ENCODE peak calls at places on chromosomes 12 and 14, in seven cellular contexts. J is WTC11, B is HFF-Myc, S is heart right ventricle, D is glutamatergic neuron, U is brain microvascular endothelial cell, Y is uterus. Z is an unnamed sample.

GRCh38 chr14:102557434-102558226 is 34.8 kb upstream of the RCOR1 start:
- DNase-seq in J (no peak), B (no peak), S (no peak), D (no peak), U (no peak), Y (no peak), Z (no peak)

GRCh38 chr12:130281157-130281799 is 56.4 kb upstream of the PIWIL1 start:
- DNase-seq in J (peak; percentile 68), B (no peak), S (peak; percentile 18), D (peak; percentile 76), U (no peak), Y (peak; percentile 50), Z (no peak)

GRCh38 chr12:110941391-110941790 is 21.0 kb upstream of the MYL2 start:
- DNase-seq in J (no peak), B (no peak), S (no peak), D (no peak), U (no peak), Y (no peak), Z (no peak)

GRCh38 chr12:127802271-127802670 is 464.7 kb upstream of the TMEM132C start:
- DNase-seq in J (no peak), B (no peak), S (no peak), D (no peak), U (no peak), Y (no peak), Z (no peak)

GRCh38 chr12:27975222-27976136 is 2.9 kb upstream of the PTHLH start:
- DNase-seq in J (peak; percentile 56), B (no peak), S (peak; percentile 10), D (peak; percentile 50), U (peak; percentile 72), Y (no peak), Z (no peak)

GRCh38 chr14:94557327-94557726 is 3.9 kb upstream of the SERPINA4 start:
- DNase-seq in J (no peak), B (no peak), S (no peak), D (no peak), U (no peak), Y (no peak), Z (no peak)

GRCh38 chr12:116423053-116423452 is 136.1 kb upstream of the MAP1LC3B2 start:
- DNase-seq in J (no peak), B (no peak), S (no peak), D (no peak), U (peak; percentile 30), Y (peak; percentile 64), Z (no peak)

GRCh38 chr14:90836692-90837063 is 20.4 kb upstream of the TTC7B start:
- DNase-seq in J (no peak), B (no peak), S (no peak), D (no peak), U (no peak), Y (peak; percentile 4), Z (no peak)

GRCh38 chr14:84998216-84998615 is 531.7 kb upstream of the FLRT2 start:
- DNase-seq in J (no peak), B (no peak), S (no peak), D (no peak), U (no peak), Y (no peak), Z (no peak)

GRCh38 chr12:19120795-19121194 is 8.7 kb upstream of the PLEKHA5 start:
- DNase-seq in J (no peak), B (no peak), S (no peak), D (no peak), U (no peak), Y (no peak), Z (no peak)

GRCh38 chr14:56300495-56300894 is 182.3 kb downstream of the PELI2 start:
- DNase-seq in J (no peak), B (no peak), S (no peak), D (no peak), U (peak; percentile 73), Y (no peak), Z (no peak)

GRCh38 chr12:112148031-112148513 is 22.7 kb downstream of the TRAFD1 start:
- DNase-seq in J (no peak), B (peak; percentile 49), S (no peak), D (no peak), U (peak; percentile 84), Y (no peak), Z (no peak)

GRCh38 chr12:112862570-112863137 is 44.1 kb upstream of the OAS1 start:
- DNase-seq in J (no peak), B (no peak), S (no peak), D (no peak), U (no peak), Y (no peak), Z (no peak)

GRCh38 chr14:24094839-24095195 is 706 bp downstream of the PCK2 start:
- DNase-seq in J (no peak), B (no peak), S (no peak), D (no peak), U (no peak), Y (no peak), Z (no peak)

GRCh38 chr12:52247622-52248540 is 14.8 kb downstream of the KRT7 start:
- DNase-seq in J (no peak), B (no peak), S (no peak), D (no peak), U (no peak), Y (no peak), Z (no peak)

GRCh38 chr12:212383-212798 is 1.6 kb downstream of the SLC6A12 start:
- DNase-seq in J (no peak), B (no peak), S (no peak), D (no peak), U (no peak), Y (no peak), Z (no peak)

GRCh38 chr12:7748774-7749296 is 1.7 kb upstream of the CLEC4C start:
- DNase-seq in J (no peak), B (no peak), S (no peak), D (no peak), U (no peak), Y (no peak), Z (no peak)
- TF ChIP-seq CTCF in J (no peak), B (no peak), S (no peak), D (no peak), U (no peak), Y (no peak), Z (no peak)

GRCh38 chr12:4355843-4356327 is 23.6 kb downstream of the FGF23 start:
- DNase-seq in J (peak; percentile 95), B (peak; percentile 17), S (peak; percentile 21), D (peak; percentile 81), U (peak; percentile 42), Y (no peak), Z (no peak)
- TF ChIP-seq CTCF in J (peak; percentile 74), B (peak; percentile 66), S (no peak), D (peak; percentile 71), U (peak; percentile 69), Y (no peak), Z (peak; percentile 32)

DNA sequence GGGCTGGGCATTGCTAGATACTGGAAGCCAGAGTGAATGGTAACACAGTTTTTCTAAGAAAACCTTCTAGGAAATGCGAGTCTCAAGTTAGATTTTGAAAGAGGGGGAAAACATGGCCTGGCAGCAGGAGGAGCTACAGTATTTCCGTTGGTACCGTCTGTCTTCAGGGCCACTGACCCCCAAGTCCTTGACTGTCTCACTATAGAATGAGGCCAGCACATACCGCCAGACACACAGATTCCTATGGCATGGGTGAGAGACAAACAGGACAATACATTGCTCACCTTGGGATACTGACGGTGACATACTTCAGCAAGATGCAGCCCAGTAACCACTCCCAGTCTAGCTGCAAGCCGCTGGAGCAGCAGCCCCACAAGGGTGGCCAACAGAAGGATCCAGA is 21.7 kb downstream of the SLC11A2 start:
- DNase-seq in J (no peak), B (no peak), S (no peak), D (no peak), U (no peak), Y (no peak), Z (no peak)
- TF ChIP-seq CTCF in J (no peak), B (no peak), S (no peak), D (no peak), U (no peak), Y (no peak), Z (no peak)

DNA sequence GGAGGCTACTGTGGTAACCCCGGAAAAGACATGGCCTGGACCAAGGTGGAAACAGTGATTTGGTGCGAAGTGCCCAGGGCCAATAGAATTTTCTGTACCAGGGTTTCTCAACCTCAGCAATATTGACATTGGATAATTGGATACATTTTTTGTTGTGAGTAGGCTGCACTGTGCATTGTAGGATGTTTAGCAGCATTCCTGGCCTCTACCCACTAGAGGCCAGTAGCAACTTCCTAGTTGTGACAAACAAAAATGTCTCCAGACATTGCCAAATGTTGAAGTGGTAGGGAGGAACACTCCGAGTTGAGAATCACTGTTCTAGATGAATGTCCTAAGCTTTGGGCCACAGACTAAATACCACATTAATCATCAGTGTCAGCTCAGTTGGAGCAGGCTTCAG is 6.2 kb upstream of the CGRRF1 start:
- DNase-seq in J (no peak), B (no peak), S (no peak), D (no peak), U (peak; percentile 46), Y (no peak), Z (no peak)
- TF ChIP-seq CTCF in J (no peak), B (peak; percentile 52), S (no peak), D (no peak), U (peak; percentile 63), Y (no peak), Z (peak; percentile 43)